ENCODE peak calls at places on chromosomes 13 and 19, in four cellular contexts. I is WTC11, Q is H1, A is HepG2. M is an unnamed sample.

GRCh38 chr13:45162194-45162593 is 38.7 kb downstream of the KCTD4 start:
- DNase-seq in I (no peak), Q (no peak), A (no peak), M (no peak)

GRCh38 chr19:22052644-22053013 is 345 bp downstream of the ZNF257 start:
- DNase-seq in I (no peak), A (no peak), Q (no peak), M (no peak)

GRCh38 chr19:42185281-42185680 is 32.2 kb downstream of the DEDD2 start:
- DNase-seq in I (no peak), A (no peak), Q (no peak), M (no peak)

GRCh38 chr19:45952691-45953505 is 20.8 kb downstream of the NOVA2 start:
- DNase-seq in Q (peak; percentile 96), A (no peak), I (peak; percentile 95), M (peak; percentile 89)

GRCh38 chr19:45468803-45469131 is 971 bp downstream of the FOSB start:
- DNase-seq in Q (no peak), I (no peak), A (no peak), M (no peak)

GRCh38 chr19:44927746-44928145 is 13.3 kb downstream of the APOC1 start:
- DNase-seq in I (no peak), Q (no peak), A (no peak), M (no peak)

GRCh38 chr19:11435057-11435832 is at the start of the genes ODAD3 and PRKCSH:
- DNase-seq in I (peak; percentile 99), A (peak; percentile 99), Q (peak; percentile 98), M (peak; percentile 99)

GRCh38 chr13:21676611-21677021 is 5.7 kb downstream of the FGF9 start:
- DNase-seq in I (peak; percentile 77), A (no peak), Q (peak; percentile 71), M (peak; percentile 10)

GRCh38 chr13:26646603-26647002 is 89.1 kb downstream of the WASF3 start:
- DNase-seq in I (no peak), Q (no peak), A (no peak), M (no peak)

GRCh38 chr13:90591260-90591926 is 756.1 kb upstream of the MIR17HG start:
- DNase-seq in Q (no peak), I (no peak), A (no peak), M (no peak)

GRCh38 chr13:77584111-77584510 is 48.6 kb downstream of the SCEL start:
- DNase-seq in Q (no peak), I (no peak), A (no peak), M (no peak)

GRCh38 chr19:807627-808175 is 10.4 kb downstream of the PTBP1 start:
- DNase-seq in Q (no peak), A (no peak), I (no peak), M (peak; percentile 20)

GRCh38 chr13:70311175-70311574 is 202.9 kb upstream of the KLHL1 start:
- DNase-seq in A (no peak), Q (no peak), I (no peak), M (no peak)

GRCh38 chr19:33621811-33622504 is at the start of gene CHST8:
- DNase-seq in A (no peak), I (peak; percentile 78), Q (peak; percentile 86), M (peak; percentile 24)

GRCh38 chr13:25905411-25906010 is 146.3 kb downstream of the SHISA2 start:
- DNase-seq in I (no peak), A (no peak), Q (no peak), M (no peak)

GRCh38 chr19:12769689-12770088 is 5.7 kb downstream of the HOOK2 start:
- DNase-seq in I (peak; percentile 85), A (no peak), Q (peak; percentile 84), M (no peak)

GRCh38 chr19:31656507-31656906 is 307.3 kb upstream of the TSHZ3 start:
- DNase-seq in Q (no peak), I (no peak), A (no peak), M (no peak)

GRCh38 chr19:6556043-6556449 is 25.2 kb downstream of the TNFSF9 start:
- DNase-seq in I (no peak), Q (no peak), A (no peak), M (no peak)

GRCh38 chr19:6556480-6556879 is 25.7 kb downstream of the TNFSF9 start:
- DNase-seq in A (no peak), I (no peak), Q (no peak), M (no peak)

GRCh38 chr19:6551091-6551490 is 20.3 kb downstream of the TNFSF9 start:
- DNase-seq in Q (no peak), I (no peak), A (no peak), M (no peak)

GRCh38 chr19:6551607-6552450 is 21.0 kb downstream of the TNFSF9 start:
- DNase-seq in I (peak; percentile 82), A (peak; percentile 45), Q (peak; percentile 86), M (peak; percentile 86)
- TF ChIP-seq ATF2 in I (no peak), A (no peak), Q (no peak), M (no peak)

DNA sequence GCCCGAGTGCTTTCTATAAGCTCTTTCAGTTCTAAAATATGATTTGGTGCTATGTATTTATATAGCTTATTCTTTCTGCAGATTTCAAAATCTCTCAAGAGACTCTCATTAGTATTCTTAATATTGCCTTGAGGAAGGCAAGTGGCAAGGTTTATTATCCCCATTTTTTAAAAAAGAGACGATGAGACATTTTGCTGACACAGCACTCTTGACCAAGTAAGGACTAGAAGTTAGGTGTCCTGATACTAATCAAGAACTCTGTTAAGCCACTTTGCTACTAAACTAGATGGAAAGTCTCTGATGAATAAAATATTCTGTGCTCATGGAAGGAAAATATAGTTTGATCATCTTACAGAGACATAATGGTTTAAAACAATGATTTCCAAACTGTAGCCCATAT is 164.7 kb downstream of the MZT1 start:
- DNase-seq in I (no peak), A (no peak), Q (no peak), M (no peak)
- TF ChIP-seq ATF2 in I (no peak), A (no peak), Q (no peak), M (no peak)

GRCh38 chr19:40348961-40349507 is 539 bp downstream of the PLD3 start:
- DNase-seq in Q (no peak), I (no peak), A (peak; percentile 8), M (peak; percentile 52)
- TF ChIP-seq ATF2 in Q (no peak), I (no peak), A (no peak), M (no peak)

GRCh38 chr19:7524523-7524922 is 2.1 kb downstream of the MCOLN1 start:
- DNase-seq in Q (no peak), I (no peak), A (no peak), M (no peak)

GRCh38 chr19:7520131-7521051 is 2.0 kb upstream of the MCOLN1 start:
- DNase-seq in A (no peak), I (no peak), Q (no peak), M (no peak)

GRCh38 chr19:7521551-7522071 is 813 bp upstream of the MCOLN1 start:
- DNase-seq in Q (no peak), I (no peak), A (no peak), M (no peak)

GRCh38 chr19:7522923-7523667 is 671 bp downstream of the MCOLN1 start:
- DNase-seq in A (peak; percentile 17), I (no peak), Q (no peak), M (peak; percentile 22)

DNA sequence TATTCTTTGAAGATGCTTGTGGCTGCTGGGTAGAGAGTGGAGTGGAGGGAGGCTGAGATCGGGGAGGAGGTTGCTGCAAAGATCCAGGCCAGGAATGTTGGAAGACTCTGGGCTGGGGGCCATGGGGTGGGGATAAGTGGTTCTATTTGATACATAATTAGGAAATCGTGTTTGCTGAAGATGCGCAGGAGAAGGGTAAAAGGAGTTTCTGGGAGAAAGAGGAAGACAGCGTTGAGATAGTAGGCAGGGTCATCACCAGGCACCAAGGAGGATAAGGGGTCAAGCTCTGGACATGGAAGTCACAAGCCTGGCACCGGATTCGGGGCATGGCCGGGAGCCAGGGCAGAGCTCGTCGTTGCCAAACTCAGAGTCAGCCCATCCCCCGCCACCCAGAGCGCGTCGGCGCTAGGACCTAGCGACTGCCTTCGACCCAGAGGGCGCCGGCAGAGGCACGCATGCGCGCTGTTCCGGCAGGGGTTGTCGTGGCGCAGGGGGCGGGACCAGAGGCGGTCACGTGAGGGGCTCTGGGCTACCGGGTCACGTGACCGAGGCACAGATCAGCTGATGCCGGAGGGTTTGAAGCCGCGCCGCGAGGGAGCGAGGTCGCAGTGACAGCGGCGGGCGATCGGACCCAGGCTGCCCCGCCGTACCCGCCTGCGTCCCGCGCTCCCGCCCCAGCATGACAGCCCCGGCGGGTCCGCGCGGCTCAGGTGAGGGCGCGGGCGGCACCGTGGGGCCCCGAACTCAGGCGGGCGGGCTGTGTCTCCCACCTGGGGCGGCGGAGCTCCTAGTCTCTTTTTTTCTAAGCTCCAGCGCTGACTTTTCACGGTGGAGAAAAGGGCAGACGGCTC is at the start of gene MCOLN1:
- DNase-seq in A (peak; percentile 91), I (peak; percentile 100), Q (peak; percentile 99), M (peak; percentile 100)
- TF ChIP-seq ATF2 in A (peak; percentile 77), I (no peak), Q (no peak), M (no peak)

M was measured in K562.